ENCODE peak calls at places on chromosomes 4 and X, in nine cellular contexts. X is GM19239, D is ACHN, Q is PC-9, M is psoas muscle, Y is lower lobe of right lung, W is nucleus accumbens, G is GM04504, J is AG20443. N is an unnamed sample.

GRCh38 chr4:55706526-55706925 is 70.4 kb upstream of the NMU start:
- DNase-seq in X (no peak), D (no peak), Q (no peak), M (no peak), Y (no peak), W (no peak), G (no peak), J (no peak), N (no peak)

GRCh38 chr4:108446554-108446953 is 173.8 kb upstream of the RPL34 start:
- DNase-seq in X (no peak), D (no peak), Q (no peak), M (no peak), Y (no peak), W (no peak), G (no peak), J (no peak), N (no peak)

GRCh38 chrX:123731987-123732678 is 719 bp downstream of the THOC2 start:
- DNase-seq in X (no peak), D (peak), Q (no peak), M (peak), Y (no peak), W (no peak), G (no peak), J (peak), N (peak)

GRCh38 chr4:5081441-5081999 is 30.2 kb downstream of the STK32B start:
- DNase-seq in X (no peak), D (no peak), Q (no peak), M (no peak), Y (no peak), W (no peak), G (no peak), J (no peak), N (no peak)

GRCh38 chr4:8177956-8178355 is 19.3 kb upstream of the ABLIM2 start:
- DNase-seq in X (no peak), D (no peak), Q (no peak), M (no peak), Y (no peak), W (no peak), G (no peak), J (no peak), N (no peak)

GRCh38 chr4:88196523-88197185 is 38.2 kb upstream of the ABCG2 start:
- DNase-seq in X (no peak), D (no peak), Q (no peak), M (no peak), Y (no peak), W (no peak), G (no peak), J (no peak), N (no peak)

GRCh38 chrX:5775985-5776384 is 452.7 kb downstream of the NLGN4X start:
- DNase-seq in X (no peak), D (no peak), Q (no peak), M (no peak), Y (no peak), W (no peak), G (no peak), J (no peak), N (no peak)

GRCh38 chrX:80876877-80877276 is 67.2 kb upstream of the BRWD3 start:
- DNase-seq in X (peak), D (peak), Q (no peak), M (no peak), Y (no peak), W (no peak), G (peak), J (peak), N (peak)

GRCh38 chr4:82900016-82900334 is 560 bp upstream of the THAP9 start:
- DNase-seq in X (no peak), D (peak), Q (no peak), M (no peak), Y (no peak), W (no peak), G (no peak), J (peak), N (peak)

GRCh38 chr4:21192367-21192766 is 492.1 kb downstream of the PACRGL start:
- DNase-seq in X (no peak), D (no peak), Q (no peak), M (no peak), Y (no peak), W (no peak), G (no peak), J (no peak), N (peak)

GRCh38 chrX:71859637-71860036 is 51.0 kb upstream of the NHSL2 start:
- DNase-seq in X (no peak), D (peak), Q (no peak), M (no peak), Y (no peak), W (no peak), G (peak), J (peak), N (peak)

GRCh38 chrX:138704101-138704500 is 7.4 kb downstream of the FGF13 start:
- DNase-seq in X (no peak), D (no peak), Q (no peak), M (no peak), Y (no peak), W (no peak), G (no peak), J (no peak), N (no peak)

GRCh38 chrX:38627683-38628082 is 66.3 kb downstream of the TSPAN7 start:
- DNase-seq in X (peak), D (peak), Q (no peak), M (no peak), Y (no peak), W (no peak), G (no peak), J (no peak), N (peak)

GRCh38 chrX:24204958-24205357 is 55.4 kb downstream of the ZFX start:
- DNase-seq in X (no peak), D (no peak), Q (no peak), M (no peak), Y (no peak), W (no peak), G (no peak), J (no peak), N (no peak)

GRCh38 chrX:39726810-39727209 is 370.9 kb downstream of the BCOR start:
- DNase-seq in X (no peak), D (no peak), Q (no peak), M (no peak), Y (no peak), W (no peak), G (peak), J (peak), N (no peak)

GRCh38 chr4:89397464-89397863 is 89.9 kb upstream of the GPRIN3 start:
- DNase-seq in X (no peak), D (no peak), Q (no peak), M (no peak), Y (no peak), W (no peak), G (no peak), J (no peak), N (no peak)

N was measured in RKO.